ENCODE peak calls at places on chromosome 1, in six cellular contexts. A, I, M, L, C and Q are unnamed samples.

GRCh38 chr1:247407180-247407616 is 8.8 kb upstream of the NLRP3 start:
- DNase-seq in L (no peak), A (peak; percentile 83), M (no peak), C (no peak), I (peak; percentile 81), Q (peak; percentile 58)

GRCh38 chr1:1455366-1455884 is 5.9 kb downstream of the ATAD3C start:
- DNase-seq in C (no peak), M (no peak), I (no peak), L (no peak), A (no peak), Q (no peak)

GRCh38 chr1:86616871-86617270 is 70.0 kb downstream of the CLCA4 start:
- DNase-seq in M (no peak), C (no peak), I (no peak), A (no peak), L (no peak), Q (no peak)

GRCh38 chr1:200415693-200416593 is 6.1 kb upstream of the ZNF281 start:
- DNase-seq in L (no peak), I (no peak), M (peak; percentile 77), A (no peak), C (peak; percentile 74), Q (no peak)

GRCh38 chr1:54885237-54885679 is 1.7 kb downstream of the DHCR24 start:
- DNase-seq in L (no peak), A (no peak), I (no peak), M (no peak), C (no peak), Q (no peak)

GRCh38 chr1:68232354-68233148 is at the start of gene WLS:
- DNase-seq in I (no peak), A (no peak), C (peak; percentile 80), M (no peak), L (peak; percentile 86), Q (no peak)

GRCh38 chr1:201436461-201436860 is 14.9 kb upstream of the TNNI1 start:
- DNase-seq in A (no peak), I (no peak), M (no peak), C (no peak), L (peak; percentile 47), Q (no peak)

GRCh38 chr1:2233997-2234761 is 6.1 kb downstream of the SKI start:
- DNase-seq in L (no peak), I (peak; percentile 85), M (no peak), C (peak; percentile 91), A (peak; percentile 94), Q (peak; percentile 72)

GRCh38 chr1:235101558-235102258 is 26.9 kb downstream of the TOMM20 start:
- DNase-seq in L (no peak), C (no peak), A (no peak), M (no peak), I (no peak), Q (no peak)